ENCODE peak calls at places on chromosome 5, in seven cellular contexts. M is NB4, D is A549, B is HepG2, F is WTC11, T is K562, R is HCT116. H is an unnamed sample.

GRCh38 chr5:113514263-113514590 is 733 bp downstream of the YTHDC2 start:
- DNase-seq in M (no peak), D (no peak), B (peak), F (no peak), T (no peak), R (no peak), H (no peak)

GRCh38 chr5:39068099-39068498 is 6.1 kb downstream of the RICTOR start:
- DNase-seq in M (no peak), D (no peak), B (no peak), F (no peak), T (no peak), R (no peak), H (no peak)

GRCh38 chr5:108801776-108802175 is 54.1 kb downstream of the FER start:
- DNase-seq in M (peak), D (peak), B (peak), F (no peak), T (no peak), R (peak), H (no peak)

GRCh38 chr5:84696651-84697050 is 312.0 kb upstream of the EDIL3 start:
- DNase-seq in M (no peak), D (no peak), B (no peak), F (no peak), T (no peak), R (peak), H (no peak)

GRCh38 chr5:132215329-132215728 is 12.3 kb downstream of the P4HA2 start:
- DNase-seq in M (no peak), D (peak), B (no peak), F (no peak), T (no peak), R (no peak), H (peak)

GRCh38 chr5:9454012-9454481 is 91.8 kb downstream of the SEMA5A start:
- DNase-seq in M (no peak), D (no peak), B (no peak), F (no peak), T (no peak), R (no peak), H (peak)

GRCh38 chr5:124274949-124275348 is 471.5 kb downstream of the ZNF608 start:
- DNase-seq in M (no peak), D (peak), B (no peak), F (no peak), T (no peak), R (no peak), H (no peak)

GRCh38 chr5:79774171-79774854 is 84.7 kb downstream of the CMYA5 start:
- DNase-seq in M (peak), D (peak), B (peak), F (peak), T (peak), R (peak), H (peak)

GRCh38 chr5:173597304-173597703 is 19.1 kb downstream of the BOD1 start:
- DNase-seq in M (no peak), D (no peak), B (no peak), F (no peak), T (no peak), R (no peak), H (no peak)

GRCh38 chr5:143229896-143230675 is 173.4 kb downstream of the NR3C1 start:
- DNase-seq in M (peak), D (no peak), B (peak), F (no peak), T (no peak), R (no peak), H (no peak)

GRCh38 chr5:140966293-140967225 is at the start of gene PCDHAC2:
- DNase-seq in M (no peak), D (peak), B (no peak), F (peak), T (no peak), R (peak), H (peak)

GRCh38 chr5:179313849-179314521 is 31.3 kb downstream of the ADAMTS2 start:
- DNase-seq in M (no peak), D (no peak), B (no peak), F (peak), T (no peak), R (no peak), H (peak)

GRCh38 chr5:34957857-34958690 is 28.7 kb downstream of the DNAJC21 start:
- DNase-seq in M (peak), D (peak), B (peak), F (no peak), T (peak), R (no peak), H (peak)

GRCh38 chr5:82942083-82942881 is 134.9 kb downstream of the TMEM167A start:
- DNase-seq in M (no peak), D (no peak), B (no peak), F (no peak), T (no peak), R (no peak), H (no peak)

GRCh38 chr5:125551797-125552196 is 805.4 kb upstream of the ZNF608 start:
- DNase-seq in M (no peak), D (no peak), B (no peak), F (no peak), T (no peak), R (no peak), H (no peak)

GRCh38 chr5:149614034-149614907 is 33.0 kb downstream of the ARHGEF37 start:
- DNase-seq in M (no peak), D (no peak), B (no peak), F (no peak), T (no peak), R (no peak), H (no peak)

GRCh38 chr5:10563132-10563939 is 534 bp upstream of the ANKRD33B start:
- DNase-seq in M (peak), D (peak), B (no peak), F (peak), T (peak), R (no peak), H (peak)

GRCh38 chr5:173291722-173292658 is 36.2 kb downstream of the STC2 start:
- DNase-seq in M (no peak), D (no peak), B (no peak), F (no peak), T (no peak), R (no peak), H (no peak)

GRCh38 chr5:105885266-105885665 is 1785.5 kb downstream of the EFNA5 start:
- DNase-seq in M (no peak), D (no peak), B (no peak), F (no peak), T (no peak), R (no peak), H (no peak)

GRCh38 chr5:12947379-12947778 is 997.1 kb downstream of the DNAH5 start:
- DNase-seq in M (no peak), D (no peak), B (no peak), F (no peak), T (no peak), R (no peak), H (no peak)

GRCh38 chr5:12952409-12952808 is 992.1 kb downstream of the DNAH5 start:
- DNase-seq in M (no peak), D (no peak), B (no peak), F (no peak), T (no peak), R (no peak), H (no peak)

DNA sequence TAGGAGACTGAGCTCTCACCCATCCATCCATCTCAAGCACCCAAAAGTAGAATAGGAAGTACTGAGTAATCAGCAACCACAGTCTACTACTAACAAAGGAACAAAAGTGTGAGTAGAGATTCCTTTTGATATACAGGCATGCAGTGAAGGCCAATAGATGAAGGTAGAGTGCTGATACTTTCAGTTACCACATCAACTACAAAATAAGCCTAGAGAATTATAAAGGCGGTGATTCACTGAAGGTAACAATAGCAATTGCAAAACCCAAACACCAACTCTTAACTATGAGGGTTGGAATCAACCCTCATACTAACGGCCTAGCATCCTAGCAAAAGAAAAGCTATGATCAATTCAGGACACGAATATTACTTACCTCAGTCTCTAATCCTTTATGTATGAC is 992.6 kb downstream of the DNAH5 start:
- DNase-seq in M (no peak), D (no peak), B (no peak), F (no peak), T (no peak), R (no peak), H (no peak)
- TF ChIP-seq MAX in M (no peak), D (no peak), B (no peak), F (no peak), T (no peak), R (no peak), H (no peak)

GRCh38 chr5:107285772-107286171 is 385.0 kb downstream of the EFNA5 start:
- DNase-seq in M (no peak), D (no peak), B (no peak), F (no peak), T (no peak), R (no peak), H (no peak)

GRCh38 chr5:107290780-107291398 is 379.8 kb downstream of the EFNA5 start:
- DNase-seq in M (no peak), D (no peak), B (no peak), F (no peak), T (no peak), R (no peak), H (no peak)

GRCh38 chr5:107289030-107289714 is 381.6 kb downstream of the EFNA5 start:
- DNase-seq in M (no peak), D (no peak), B (no peak), F (no peak), T (no peak), R (no peak), H (no peak)

GRCh38 chr5:107284822-107285510 is 385.8 kb downstream of the EFNA5 start:
- DNase-seq in M (no peak), D (peak), B (no peak), F (no peak), T (no peak), R (no peak), H (no peak)

GRCh38 chr5:107286447-107287098 is 384.2 kb downstream of the EFNA5 start:
- DNase-seq in M (no peak), D (no peak), B (no peak), F (no peak), T (no peak), R (no peak), H (no peak)
- TF ChIP-seq MAX in M (no peak), D (no peak), B (no peak), F (no peak), T (no peak), R (no peak), H (no peak)

DNA sequence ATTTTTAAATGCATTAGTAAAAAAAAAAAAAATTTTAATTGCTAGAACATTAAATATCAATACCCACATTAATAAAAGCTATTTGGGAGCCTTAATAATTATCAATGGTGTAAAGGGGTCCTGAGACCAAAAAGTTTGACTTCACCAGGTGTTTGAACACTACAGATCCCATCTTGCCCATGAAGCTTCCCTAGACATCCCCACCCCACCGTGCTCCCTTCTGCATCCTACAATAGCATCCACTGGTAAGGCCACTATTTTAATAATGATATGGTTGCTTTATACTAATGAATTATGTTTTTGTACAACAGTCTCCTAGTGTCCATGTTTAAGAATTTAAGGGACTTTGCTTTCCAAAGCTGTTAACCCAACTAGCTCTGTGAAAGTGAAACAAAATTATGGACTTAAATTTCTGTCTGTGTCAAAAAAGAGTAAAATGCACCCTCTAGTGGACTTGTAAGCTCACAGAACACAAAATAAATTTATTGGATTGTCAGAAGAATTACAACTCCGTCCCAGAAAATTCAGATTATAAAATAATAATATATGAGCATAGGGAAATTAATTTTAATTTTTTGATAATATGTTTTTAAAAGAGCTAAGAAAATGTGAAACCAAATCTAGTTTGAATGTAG is 76.0 kb downstream of the ARL15 start:
- DNase-seq in M (peak), D (peak), B (peak), F (no peak), T (no peak), R (no peak), H (peak)
- TF ChIP-seq MAX in M (no peak), D (no peak), B (no peak), F (no peak), T (no peak), R (no peak), H (no peak)

DNA sequence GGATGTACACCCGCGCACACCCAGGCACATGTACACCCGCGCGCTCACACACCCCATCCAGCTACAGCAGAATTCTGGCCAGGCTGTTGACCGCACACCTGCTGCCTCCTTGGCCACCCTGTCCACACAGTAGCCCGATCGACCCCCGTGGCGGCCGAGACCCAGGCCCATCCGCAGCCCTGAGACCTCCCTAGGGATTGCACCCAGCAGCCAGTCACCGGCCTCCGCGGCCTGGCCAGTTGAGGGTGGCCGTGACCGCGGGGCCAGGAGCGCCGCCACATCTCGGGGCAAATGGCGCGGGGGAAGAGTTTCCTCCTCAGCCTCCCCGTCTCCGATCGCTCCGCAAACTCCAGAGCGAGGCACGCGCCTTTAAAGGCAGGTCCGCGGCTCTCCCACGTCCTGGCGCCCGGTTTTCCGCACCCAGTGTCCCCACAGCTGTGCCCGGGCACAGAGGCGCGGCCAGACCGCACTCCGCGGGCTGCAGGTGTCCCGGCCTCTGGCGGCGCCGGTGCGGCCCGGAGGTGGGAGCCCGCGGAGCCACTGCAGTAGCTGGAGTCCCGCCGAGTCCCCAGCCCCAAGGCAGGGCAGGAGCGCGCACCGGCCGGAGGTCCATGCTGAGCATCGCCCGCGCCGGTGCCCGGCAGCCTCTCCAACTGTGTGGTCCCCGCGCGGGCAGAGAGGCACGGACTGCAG is 626 bp upstream of the ADAMTS16 start:
- DNase-seq in M (no peak), D (no peak), B (no peak), F (no peak), T (no peak), R (no peak), H (peak)
- TF ChIP-seq MAX in M (no peak), D (no peak), B (no peak), F (peak), T (no peak), R (no peak), H (no peak)

DNA sequence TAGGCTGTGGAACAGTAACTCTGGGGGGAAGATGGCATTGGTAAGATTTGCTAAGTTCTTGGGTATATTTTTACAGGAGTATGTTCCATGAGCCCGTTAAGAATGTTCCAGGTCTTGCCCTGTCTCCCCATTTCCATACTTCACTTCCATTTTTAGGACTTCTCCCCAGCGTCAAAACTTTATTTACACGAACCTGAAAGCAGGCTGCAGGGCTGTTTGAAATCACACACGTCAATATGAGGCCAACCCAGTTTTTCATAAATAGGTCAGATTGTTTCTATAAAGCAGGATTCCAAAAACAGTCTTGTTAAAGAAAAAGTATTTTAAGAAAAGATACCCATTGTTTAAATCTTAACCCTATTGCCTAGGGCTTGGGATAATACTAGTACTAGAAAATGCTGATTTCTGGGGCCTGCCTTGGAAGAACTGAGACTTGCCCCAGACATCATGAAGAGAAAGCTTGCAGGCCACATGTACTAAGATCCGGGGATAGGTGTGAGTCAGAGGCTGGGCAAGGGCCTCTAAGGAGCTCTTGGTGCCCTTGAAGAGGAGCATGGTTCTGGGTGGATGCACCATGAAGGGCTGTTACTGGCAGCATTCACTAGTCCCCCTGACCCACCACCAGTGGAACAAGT is 24.2 kb downstream of the TRIO start:
- DNase-seq in M (peak), D (peak), B (no peak), F (no peak), T (no peak), R (no peak), H (no peak)
- TF ChIP-seq MAX in M (no peak), D (peak), B (no peak), F (no peak), T (no peak), R (peak), H (peak)

DNA sequence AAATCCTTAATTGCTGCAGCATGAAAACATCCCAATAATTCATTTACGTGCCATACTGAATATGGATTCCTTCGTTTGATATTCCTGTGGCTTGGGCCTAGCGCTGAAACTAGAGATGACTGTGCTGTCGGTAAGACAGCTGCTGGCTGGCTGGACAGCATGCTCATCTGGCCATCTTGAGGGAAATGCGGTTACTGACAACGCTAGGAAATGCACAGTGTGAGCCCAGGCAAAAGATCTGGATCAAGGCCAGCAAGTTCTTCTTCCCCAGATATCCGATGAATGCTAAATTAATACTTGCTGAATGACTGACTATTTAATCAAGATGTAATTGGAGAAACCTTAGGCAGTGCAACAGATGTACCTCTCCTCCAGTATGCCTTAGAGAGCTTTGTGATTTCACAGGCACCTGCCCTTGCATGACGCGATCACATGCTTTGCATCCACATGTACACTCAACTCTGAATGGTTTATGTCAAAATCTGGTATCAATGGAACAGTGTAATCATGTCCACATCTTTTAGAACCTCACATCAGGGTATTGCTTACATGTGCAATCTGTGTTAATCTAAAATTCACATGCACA is 659.1 kb downstream of the EFNA5 start:
- DNase-seq in M (no peak), D (no peak), B (no peak), F (no peak), T (no peak), R (no peak), H (no peak)
- TF ChIP-seq MAX in M (no peak), D (no peak), B (no peak), F (no peak), T (no peak), R (no peak), H (no peak)

DNA sequence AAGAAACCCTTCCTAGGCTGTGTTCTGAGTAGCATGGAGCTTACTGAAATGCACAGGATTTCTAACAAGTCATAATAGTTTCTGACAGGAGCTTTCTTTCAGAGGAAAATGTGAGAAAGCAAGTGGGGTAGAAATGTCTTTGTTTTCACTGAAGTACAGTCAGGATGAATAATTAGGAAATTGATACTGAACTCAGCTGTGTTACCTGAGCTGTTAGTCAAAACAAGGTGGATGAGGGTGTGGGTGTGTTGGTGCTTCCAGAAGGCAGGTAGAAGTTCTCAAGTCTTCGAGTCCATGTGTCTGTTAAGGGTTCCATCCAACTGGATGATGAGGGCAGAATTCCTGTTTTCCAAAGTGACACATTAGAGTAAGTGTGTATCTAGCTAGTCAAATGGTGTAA is 122.4 kb downstream of the BASP1 start:
- DNase-seq in M (no peak), D (no peak), B (no peak), F (no peak), T (no peak), R (no peak), H (no peak)
- TF ChIP-seq MAX in M (no peak), D (no peak), B (no peak), F (no peak), T (no peak), R (no peak), H (no peak)

H was measured in SK-N-SH.